ENCODE peak calls at places on chromosome 20, in nine cellular contexts. K, U, Y, T, D, A, R, N and X are unnamed samples.

GRCh38 chr20:31476648-31477220 is 1.6 kb downstream of the REM1 start:
- DNase-seq in K (no peak), U (no peak), Y (no peak), T (no peak), D (no peak), A (no peak), R (no peak), N (no peak), X (no peak)

GRCh38 chr20:18504479-18505060 is 3.2 kb upstream of the SEC23B start:
- DNase-seq in K (peak; percentile 50), U (no peak), Y (peak; percentile 32), T (peak; percentile 20), D (peak; percentile 27), A (peak; percentile 25), R (peak; percentile 31), N (peak; percentile 9), X (no peak)

GRCh38 chr20:3313681-3314080 is 74.7 kb upstream of the SLC4A11 start:
- DNase-seq in K (peak; percentile 70), U (no peak), Y (no peak), T (peak; percentile 24), D (no peak), A (peak; percentile 67), R (peak; percentile 9), N (no peak), X (no peak)

GRCh38 chr20:17646901-17647301 is 35.1 kb downstream of the RRBP1 start:
- DNase-seq in K (no peak), U (no peak), Y (no peak), T (no peak), D (no peak), A (peak; percentile 23), R (no peak), N (no peak), X (no peak)

GRCh38 chr20:2652724-2653510 is 485 bp downstream of the NOP56 start:
- DNase-seq in K (peak; percentile 58), U (no peak), Y (no peak), T (peak; percentile 37), D (no peak), A (peak; percentile 14), R (no peak), N (peak; percentile 12), X (peak; percentile 52)

GRCh38 chr20:60057866-60058807 is 99.9 kb downstream of the CDH26 start:
- DNase-seq in K (peak; percentile 63), U (no peak), Y (no peak), T (no peak), D (peak; percentile 79), A (peak; percentile 21), R (no peak), N (peak; percentile 14), X (peak; percentile 50)

GRCh38 chr20:8007490-8007889 is 12.1 kb downstream of the TMX4 start:
- DNase-seq in K (no peak), U (no peak), Y (no peak), T (no peak), D (no peak), A (no peak), R (no peak), N (no peak), X (no peak)

GRCh38 chr20:57092112-57092899 is 174.1 kb downstream of the BMP7 start:
- DNase-seq in K (peak; percentile 67), U (peak; percentile 66), Y (peak; percentile 22), T (peak; percentile 47), D (peak; percentile 26), A (peak; percentile 64), R (peak; percentile 24), N (peak; percentile 51), X (peak; percentile 59)

GRCh38 chr20:44931911-44932310 is 22.1 kb downstream of the PABPC1L start:
- DNase-seq in K (no peak), U (no peak), Y (no peak), T (no peak), D (no peak), A (no peak), R (no peak), N (no peak), X (no peak)
- TF ChIP-seq POLR2A in K (no peak), U (no peak), Y (no peak), T (no peak), D (no peak), A (no peak), R (no peak), N (no peak), X (no peak)

GRCh38 chr20:35306931-35307517 is 14.8 kb upstream of the FAM83C start:
- DNase-seq in K (peak; percentile 62), U (peak; percentile 84), Y (no peak), T (peak; percentile 47), D (peak; percentile 84), A (peak; percentile 66), R (peak; percentile 71), N (peak; percentile 64), X (peak; percentile 75)

GRCh38 chr20:35304956-35305355 is 12.7 kb upstream of the FAM83C start:
- DNase-seq in K (no peak), U (no peak), Y (no peak), T (no peak), D (no peak), A (no peak), R (no peak), N (no peak), X (no peak)

GRCh38 chr20:35303735-35304431 is 11.7 kb upstream of the FAM83C start:
- DNase-seq in K (peak; percentile 84), U (peak; percentile 92), Y (peak; percentile 79), T (peak; percentile 81), D (peak; percentile 92), A (peak; percentile 87), R (peak; percentile 87), N (peak; percentile 87), X (peak; percentile 85)

GRCh38 chr20:35307666-35308653 is 15.7 kb upstream of the FAM83C start:
- DNase-seq in K (peak; percentile 91), U (peak; percentile 37), Y (no peak), T (no peak), D (peak; percentile 83), A (peak; percentile 72), R (peak; percentile 71), N (no peak), X (no peak)

DNA sequence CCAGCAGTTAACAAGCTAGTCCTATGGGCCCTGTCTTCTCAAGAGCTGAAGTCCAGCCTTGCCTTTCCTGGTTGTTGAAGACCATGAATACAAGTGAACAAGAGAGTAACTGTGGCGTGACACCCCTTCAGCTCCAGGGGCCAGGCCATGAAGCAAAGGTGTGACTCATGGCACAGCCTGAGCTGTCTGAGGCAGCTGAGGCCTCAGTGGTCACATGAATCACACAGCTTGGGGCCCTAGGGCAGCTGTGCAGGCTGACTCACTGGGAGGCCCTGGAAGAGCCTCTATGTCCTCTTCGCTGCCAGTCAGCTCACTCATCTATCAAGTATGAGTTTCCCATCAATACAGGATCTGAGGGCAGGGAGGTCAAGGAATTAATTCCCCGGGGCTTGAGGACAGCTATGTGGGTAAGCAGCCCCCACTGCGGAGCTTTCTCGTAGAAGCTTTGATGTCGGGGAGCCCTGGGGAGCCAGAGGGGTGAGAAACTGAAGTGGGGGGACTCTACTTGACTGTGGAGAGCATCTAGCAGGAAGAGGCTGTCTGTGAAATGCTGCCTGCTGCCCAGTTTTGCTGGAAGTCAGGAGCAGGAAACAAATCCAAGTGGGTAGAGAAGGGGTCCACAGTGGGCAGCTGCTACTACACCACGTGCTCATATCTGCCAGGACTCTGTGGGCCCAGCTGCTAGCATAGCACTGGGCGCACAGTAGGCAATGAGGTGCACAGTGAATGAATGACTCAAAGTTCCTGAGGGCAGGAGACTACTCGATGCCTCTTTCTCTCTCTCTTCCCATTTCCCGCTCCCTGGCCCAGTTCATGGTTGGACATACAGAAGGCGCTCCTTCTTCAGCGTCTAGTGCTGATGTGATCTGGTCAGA is 13.7 kb upstream of the FAM83C start:
- DNase-seq in K (no peak), U (peak; percentile 95), Y (no peak), T (peak; percentile 94), D (peak; percentile 100), A (no peak), R (peak; percentile 96), N (peak; percentile 59), X (peak; percentile 88)
- TF ChIP-seq POLR2A in K (no peak), U (no peak), Y (no peak), T (no peak), D (peak; percentile 78), A (no peak), R (no peak), N (no peak), X (no peak)

GRCh38 chr20:58467572-58468330 is 47.4 kb downstream of the APCDD1L start:
- DNase-seq in K (no peak), U (no peak), Y (peak; percentile 40), T (no peak), D (no peak), A (no peak), R (no peak), N (no peak), X (no peak)

GRCh38 chr20:58471835-58472164 is 43.4 kb downstream of the APCDD1L start:
- DNase-seq in K (no peak), U (no peak), Y (no peak), T (no peak), D (no peak), A (no peak), R (no peak), N (no peak), X (no peak)

GRCh38 chr20:58471161-58471834 is 43.9 kb downstream of the APCDD1L start:
- DNase-seq in K (no peak), U (no peak), Y (peak; percentile 79), T (no peak), D (peak; percentile 15), A (peak; percentile 28), R (no peak), N (peak; percentile 48), X (no peak)

GRCh38 chr20:58470336-58470978 is 44.7 kb downstream of the APCDD1L start:
- DNase-seq in K (no peak), U (no peak), Y (no peak), T (no peak), D (no peak), A (no peak), R (no peak), N (no peak), X (no peak)

GRCh38 chr20:58469500-58470129 is 45.6 kb downstream of the APCDD1L start:
- DNase-seq in K (no peak), U (no peak), Y (no peak), T (no peak), D (no peak), A (no peak), R (no peak), N (no peak), X (no peak)
- TF ChIP-seq POLR2A in K (no peak), U (no peak), Y (no peak), T (no peak), D (no peak), A (no peak), R (no peak), N (no peak), X (no peak)

GRCh38 chr20:52191132-52191435 is 495 bp downstream of the ZFP64 start:
- DNase-seq in K (no peak), U (no peak), Y (no peak), T (peak; percentile 43), D (peak; percentile 7), A (no peak), R (no peak), N (no peak), X (no peak)

GRCh38 chr20:52193133-52193532 is 1.6 kb upstream of the ZFP64 start:
- DNase-seq in K (no peak), U (no peak), Y (no peak), T (no peak), D (no peak), A (no peak), R (no peak), N (no peak), X (no peak)

GRCh38 chr20:52190437-52191131 is 995 bp downstream of the ZFP64 start:
- DNase-seq in K (peak; percentile 32), U (peak; percentile 46), Y (peak; percentile 39), T (peak; percentile 23), D (peak; percentile 11), A (peak; percentile 53), R (peak; percentile 32), N (peak; percentile 68), X (peak; percentile 18)

GRCh38 chr20:52192296-52193007 is 873 bp upstream of the ZFP64 start:
- DNase-seq in K (peak; percentile 27), U (peak; percentile 79), Y (no peak), T (peak; percentile 39), D (no peak), A (peak; percentile 36), R (no peak), N (no peak), X (peak; percentile 58)

DNA sequence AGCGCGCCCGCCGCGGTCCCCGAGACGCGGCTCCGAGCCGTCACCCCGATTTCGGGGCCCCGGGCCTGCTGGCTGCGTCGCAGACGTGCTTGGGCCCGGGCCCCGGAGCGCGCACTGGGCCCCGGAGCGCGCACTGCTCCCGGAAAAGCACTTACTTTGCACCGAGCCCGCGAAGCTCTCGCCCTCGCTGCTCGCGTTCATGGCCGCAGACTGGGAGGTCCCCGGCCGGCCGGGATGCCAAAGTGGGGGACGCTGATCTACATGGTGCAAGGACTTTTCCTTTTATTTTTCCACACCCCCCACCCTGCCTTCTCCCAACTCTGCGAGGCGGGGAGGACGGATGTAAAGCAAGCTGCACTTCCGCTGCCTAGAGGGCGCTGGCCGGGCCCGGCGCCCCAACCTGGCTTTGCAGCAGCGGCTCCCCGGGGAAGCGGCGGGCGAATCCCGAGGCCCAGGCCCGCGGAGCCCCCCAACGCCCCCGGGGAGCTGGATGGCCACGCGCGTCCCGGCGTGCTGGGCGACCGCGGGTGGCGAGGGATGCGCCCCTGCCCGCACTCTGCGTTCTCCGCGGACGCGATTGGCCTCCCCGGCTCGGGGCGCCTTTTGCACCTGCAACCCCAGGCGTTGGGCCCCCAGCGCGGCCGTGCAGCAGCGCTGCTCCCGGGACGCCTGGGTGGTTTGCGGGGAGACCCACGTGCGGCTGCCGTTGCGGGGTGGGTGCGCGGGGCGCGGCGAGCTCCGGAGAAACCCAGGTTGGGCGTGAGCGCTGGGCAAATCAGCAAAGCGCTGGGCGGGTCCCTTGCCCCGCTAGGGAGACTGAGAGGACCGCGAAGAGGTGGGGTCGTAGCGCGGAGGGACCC is at the start of gene ZFP64:
- DNase-seq in K (peak; percentile 73), U (peak; percentile 88), Y (peak; percentile 74), T (peak; percentile 72), D (peak; percentile 76), A (peak; percentile 82), R (peak; percentile 80), N (peak; percentile 79), X (peak; percentile 81)
- TF ChIP-seq POLR2A in K (no peak), U (peak; percentile 61), Y (no peak), T (peak; percentile 35), D (peak; percentile 40), A (peak; percentile 70), R (no peak), N (peak; percentile 74), X (peak; percentile 49)